ENCODE peak calls at places on chromosomes 1 and 21, in ten cellular contexts. B, Z, W, L, P, R, D, G, Y and Q are unnamed samples.

GRCh38 chr1:46512135-46512791 is 22.6 kb downstream of the DMBX1 start:
- DNase-seq in B (no peak), Z (no peak), W (no peak), L (no peak), P (no peak), R (no peak), D (no peak), G (no peak), Y (no peak), Q (no peak)

GRCh38 chr1:177181631-177182291 is 11.0 kb downstream of the BRINP2 start:
- DNase-seq in B (peak; percentile 78), Z (peak; percentile 33), W (peak; percentile 85), L (peak; percentile 29), P (peak; percentile 56), R (peak; percentile 15), D (peak; percentile 92), G (peak; percentile 93), Y (peak; percentile 21), Q (no peak)

GRCh38 chr1:170520601-170521000 is 11.4 kb upstream of the GORAB start:
- DNase-seq in B (peak; percentile 69), Z (no peak), W (no peak), L (peak; percentile 43), P (no peak), R (no peak), D (no peak), G (no peak), Y (no peak), Q (no peak)

GRCh38 chr1:224082146-224082545 is 31.8 kb upstream of the FBXO28 start:
- DNase-seq in B (no peak), Z (no peak), W (no peak), L (peak; percentile 81), P (no peak), R (peak; percentile 75), D (peak; percentile 36), G (no peak), Y (no peak), Q (no peak)

GRCh38 chr1:33429846-33430750 is 797 bp downstream of the PHC2 start:
- DNase-seq in B (peak; percentile 57), Z (no peak), W (no peak), L (peak; percentile 24), P (no peak), R (no peak), D (peak; percentile 46), G (peak; percentile 45), Y (no peak), Q (no peak)

GRCh38 chr21:45401916-45402900 is 2.8 kb upstream of the COL18A1 start:
- DNase-seq in B (no peak), Z (no peak), W (no peak), L (peak; percentile 13), P (no peak), R (no peak), D (no peak), G (no peak), Y (no peak), Q (no peak)

GRCh38 chr1:7570311-7570710 is 200.8 kb upstream of the VAMP3 start:
- DNase-seq in B (no peak), Z (no peak), W (no peak), L (no peak), P (no peak), R (no peak), D (no peak), G (no peak), Y (no peak), Q (no peak)

GRCh38 chr1:26723013-26723991 is 27.5 kb downstream of the ARID1A start:
- DNase-seq in B (peak; percentile 46), Z (peak; percentile 21), W (peak; percentile 89), L (peak; percentile 99), P (no peak), R (peak; percentile 99), D (peak; percentile 90), G (peak; percentile 87), Y (peak; percentile 82), Q (peak; percentile 51)

GRCh38 chr1:34865573-34865972 is 6.0 kb upstream of the SMIM12 start:
- DNase-seq in B (no peak), Z (no peak), W (no peak), L (no peak), P (no peak), R (no peak), D (no peak), G (no peak), Y (no peak), Q (no peak)

GRCh38 chr1:220298470-220298869 is 26.2 kb upstream of the RAB3GAP2 start:
- DNase-seq in B (no peak), Z (no peak), W (no peak), L (no peak), P (no peak), R (no peak), D (peak; percentile 25), G (peak; percentile 29), Y (no peak), Q (no peak)

GRCh38 chr1:164622057-164622840 is 63.3 kb downstream of the PBX1 start:
- DNase-seq in B (no peak), Z (no peak), W (no peak), L (no peak), P (no peak), R (no peak), D (no peak), G (no peak), Y (no peak), Q (no peak)

DNA sequence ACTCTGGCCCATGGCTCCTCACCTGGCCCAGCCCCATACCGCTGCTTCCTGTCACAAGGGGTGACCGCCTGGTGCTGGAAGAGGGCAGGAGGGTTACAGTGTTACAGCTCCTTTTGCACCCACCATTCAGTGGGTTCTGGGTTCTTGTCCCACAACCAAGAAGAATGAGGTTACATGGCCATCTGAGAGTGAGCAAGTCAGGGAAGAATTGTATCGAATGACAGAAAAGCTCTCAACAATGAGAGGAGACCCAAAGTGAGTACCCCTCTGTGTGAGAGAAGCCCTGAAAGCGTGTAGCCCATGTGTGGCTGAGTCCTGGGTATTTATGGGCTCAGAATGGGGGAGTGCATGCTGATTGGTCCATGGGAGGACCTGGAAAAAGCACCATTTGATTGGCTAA is 888.5 kb downstream of the ADGRL2 start:
- DNase-seq in B (no peak), Z (no peak), W (no peak), L (no peak), P (no peak), R (no peak), D (no peak), G (no peak), Y (no peak), Q (no peak)
- H2AFZ ChIP-seq in B (no peak overlapping the region), Z (no peak overlapping the region), W (no peak overlapping the region), L (no peak overlapping the region), P (no peak overlapping the region), R (no peak overlapping the region), D (no peak overlapping the region), G (no peak overlapping the region), Y (no peak overlapping the region), Q (no peak overlapping the region)

GRCh38 chr1:115837386-115837761 is 3.6 kb downstream of the NHLH2 start:
- DNase-seq in B (no peak), Z (no peak), W (no peak), L (no peak), P (no peak), R (no peak), D (no peak), G (no peak), Y (no peak), Q (no peak)

GRCh38 chr1:115838426-115838804 is 2.5 kb downstream of the NHLH2 start:
- DNase-seq in B (no peak), Z (no peak), W (no peak), L (no peak), P (no peak), R (no peak), D (peak; percentile 55), G (peak; percentile 33), Y (no peak), Q (no peak)

GRCh38 chr1:115837762-115838421 is 3.0 kb downstream of the NHLH2 start:
- DNase-seq in B (no peak), Z (no peak), W (no peak), L (no peak), P (no peak), R (no peak), D (peak; percentile 51), G (peak; percentile 42), Y (no peak), Q (no peak)

GRCh38 chr1:115839706-115840095 is 1.2 kb downstream of the NHLH2 start:
- DNase-seq in B (no peak), Z (no peak), W (no peak), L (no peak), P (no peak), R (no peak), D (no peak), G (no peak), Y (no peak), Q (no peak)

GRCh38 chr1:115838805-115839705 is 1.9 kb downstream of the NHLH2 start:
- DNase-seq in B (no peak), Z (no peak), W (no peak), L (peak; percentile 14), P (no peak), R (no peak), D (peak; percentile 85), G (peak; percentile 67), Y (no peak), Q (no peak)
- TF ChIP-seq EZH2 in B (peak; percentile 93), Z (no peak), W (no peak), L (peak; percentile 42), P (peak; percentile 6), R (peak; percentile 93), D (no peak), G (peak; percentile 38), Y (no peak), Q (no peak)

GRCh38 chr1:221849110-221849509 is 107.2 kb upstream of the DUSP10 start:
- DNase-seq in B (no peak), Z (no peak), W (no peak), L (no peak), P (no peak), R (no peak), D (no peak), G (no peak), Y (no peak), Q (no peak)

GRCh38 chr1:221847676-221848075 is 105.8 kb upstream of the DUSP10 start:
- DNase-seq in B (no peak), Z (no peak), W (no peak), L (no peak), P (no peak), R (no peak), D (no peak), G (no peak), Y (no peak), Q (no peak)

GRCh38 chr1:221850788-221851187 is 108.9 kb upstream of the DUSP10 start:
- DNase-seq in B (no peak), Z (no peak), W (no peak), L (no peak), P (no peak), R (no peak), D (no peak), G (no peak), Y (no peak), Q (no peak)

GRCh38 chr1:221851341-221851740 is 109.5 kb upstream of the DUSP10 start:
- DNase-seq in B (no peak), Z (no peak), W (no peak), L (no peak), P (no peak), R (no peak), D (no peak), G (no peak), Y (no peak), Q (no peak)

GRCh38 chr1:221849897-221850296 is 108.0 kb upstream of the DUSP10 start:
- DNase-seq in B (no peak), Z (no peak), W (no peak), L (no peak), P (no peak), R (no peak), D (no peak), G (no peak), Y (no peak), Q (no peak)
- H2AFZ ChIP-seq in B (no peak overlapping the region), Z (no peak overlapping the region), W (no peak overlapping the region), L (no peak overlapping the region), P (no peak overlapping the region), R (no peak overlapping the region), D (no peak overlapping the region), G (no peak overlapping the region), Y (no peak overlapping the region), Q (no peak overlapping the region)

GRCh38 chr1:81799939-81800740 is 594 bp upstream of the ADGRL2 start:
- DNase-seq in B (no peak), Z (no peak), W (no peak), L (peak; percentile 76), P (no peak), R (peak; percentile 66), D (peak; percentile 89), G (peak; percentile 94), Y (peak; percentile 48), Q (peak; percentile 55)
- TF ChIP-seq EZH2 in B (peak; percentile 98), Z (no peak), W (no peak), L (no peak), P (no peak), R (no peak), D (no peak), G (no peak), Y (no peak), Q (no peak)